ENCODE peak calls at places on chromosomes 1 and 21, in six cellular contexts. H is K562, U is sigmoid colon, J is upper lobe of left lung, W is esophagus muscularis mucosa, M is transverse colon. E is an unnamed sample.

GRCh38 chr21:31220567-31220966 is 123.5 kb downstream of the TIAM1 start:
- DNase-seq in H (no peak), U (no peak), J (no peak), W (no peak), M (no peak), E (no peak)

GRCh38 chr1:241485145-241485544 is 34.4 kb downstream of the FH start:
- DNase-seq in H (no peak), U (no peak), J (no peak), W (no peak), M (no peak), E (no peak)

GRCh38 chr1:904271-904950 is 19.3 kb upstream of the SAMD11 start:
- DNase-seq in H (peak), U (peak), J (peak), W (peak), M (peak), E (peak)

GRCh38 chr21:42974832-42975820 is 764 bp downstream of the PKNOX1 start:
- DNase-seq in H (peak), U (peak), J (peak), W (no peak), M (peak), E (peak)

GRCh38 chr1:35269190-35269988 is 880 bp downstream of the ZMYM4 start:
- DNase-seq in H (no peak), U (no peak), J (no peak), W (no peak), M (no peak), E (no peak)

GRCh38 chr1:156214024-156214748 is 1.4 kb downstream of the PMF1 start:
- DNase-seq in H (peak), U (no peak), J (no peak), W (no peak), M (no peak), E (no peak)

GRCh38 chr1:85689788-85690404 is 18.3 kb downstream of the ZNHIT6 start:
- DNase-seq in H (no peak), U (no peak), J (no peak), W (no peak), M (no peak), E (no peak)

GRCh38 chr1:240178366-240178765 is 86.7 kb downstream of the FMN2 start:
- DNase-seq in H (no peak), U (no peak), J (no peak), W (no peak), M (no peak), E (no peak)

GRCh38 chr1:68276448-68276847 is 44.1 kb upstream of the WLS start:
- DNase-seq in H (no peak), U (no peak), J (no peak), W (no peak), M (no peak), E (no peak)

GRCh38 chr1:156045070-156045469 is 8.5 kb downstream of the UBQLN4 start:
- DNase-seq in H (no peak), U (no peak), J (no peak), W (no peak), M (no peak), E (no peak)

GRCh38 chr1:226733309-226733708 is 5.8 kb downstream of the ITPKB start:
- DNase-seq in H (no peak), U (no peak), J (no peak), W (no peak), M (no peak), E (no peak)

GRCh38 chr1:227900571-227901051 is 47.1 kb downstream of the WNT9A start:
- DNase-seq in H (no peak), U (peak), J (peak), W (no peak), M (peak), E (no peak)

GRCh38 chr1:63951076-63951946 is 177.5 kb downstream of the ROR1 start:
- DNase-seq in H (no peak), U (no peak), J (no peak), W (no peak), M (no peak), E (no peak)

GRCh38 chr1:209326876-209327275 is 256.6 kb upstream of the CAMK1G start:
- DNase-seq in H (no peak), U (no peak), J (no peak), W (no peak), M (no peak), E (no peak)

GRCh38 chr1:20551945-20552727 is at the start of gene FAM43B:
- DNase-seq in H (peak), U (peak), J (no peak), W (no peak), M (peak), E (no peak)

GRCh38 chr1:43934279-43934985 is 831 bp downstream of the ARTN start:
- DNase-seq in H (peak), U (peak), J (peak), W (no peak), M (peak), E (peak)

GRCh38 chr1:84611796-84612195 is 37.6 kb upstream of the CTBS start:
- DNase-seq in H (no peak), U (no peak), J (no peak), W (peak), M (no peak), E (no peak)

GRCh38 chr1:19504796-19505693 is 19.7 kb upstream of the CAPZB start:
- DNase-seq in H (no peak), U (peak), J (no peak), W (no peak), M (no peak), E (no peak)

GRCh38 chr1:228554107-228554506 is 66.9 kb downstream of the RNF187 start:
- DNase-seq in H (no peak), U (no peak), J (peak), W (no peak), M (no peak), E (no peak)

GRCh38 chr1:198212675-198213074 is 55.9 kb downstream of the NEK7 start:
- DNase-seq in H (no peak), U (no peak), J (no peak), W (no peak), M (no peak), E (no peak)

GRCh38 chr1:216140650-216141547 is 282.3 kb downstream of the USH2A start:
- DNase-seq in H (no peak), U (no peak), J (no peak), W (no peak), M (no peak), E (no peak)

GRCh38 chr1:88175120-88175630 is 508.9 kb upstream of the PKN2 start:
- DNase-seq in H (no peak), U (no peak), J (no peak), W (no peak), M (no peak), E (no peak)

GRCh38 chr1:209723761-209724693 is 19.4 kb downstream of the HSD11B1 start:
- DNase-seq in H (no peak), U (no peak), J (no peak), W (no peak), M (no peak), E (no peak)

GRCh38 chr1:8702121-8702520 is 115.3 kb downstream of the RERE start:
- DNase-seq in H (no peak), U (no peak), J (peak), W (no peak), M (peak), E (peak)

GRCh38 chr1:1440941-1441888 is 5.7 kb downstream of the VWA1 start:
- DNase-seq in H (peak), U (no peak), J (no peak), W (no peak), M (peak), E (peak)

GRCh38 chr1:38029081-38029681 is 16.6 kb downstream of the UTP11 start:
- DNase-seq in H (peak), U (peak), J (no peak), W (no peak), M (no peak), E (no peak)

GRCh38 chr1:160474392-160475242 is 48.4 kb downstream of the SLAMF6 start:
- DNase-seq in H (no peak), U (no peak), J (no peak), W (no peak), M (no peak), E (no peak)

GRCh38 chr1:205699416-205699815 is 19.1 kb upstream of the SLC45A3 start:
- DNase-seq in H (no peak), U (no peak), J (no peak), W (no peak), M (no peak), E (no peak)

GRCh38 chr1:211236633-211237321 is 22.4 kb upstream of the RCOR3 start:
- DNase-seq in H (no peak), U (no peak), J (no peak), W (peak), M (no peak), E (no peak)

GRCh38 chr1:77803371-77803770 is 23.9 kb downstream of the MIGA1 start:
- DNase-seq in H (no peak), U (no peak), J (no peak), W (no peak), M (no peak), E (no peak)

GRCh38 chr1:160400284-160400645 is at the start of gene VANGL2:
- DNase-seq in H (peak), U (peak), J (peak), W (no peak), M (peak), E (peak)

GRCh38 chr1:100219879-100220278 is 29.8 kb downstream of the DBT start:
- DNase-seq in H (no peak), U (no peak), J (no peak), W (no peak), M (no peak), E (no peak)

GRCh38 chr1:92201973-92202372 is 15.7 kb upstream of the C1orf146 start:
- DNase-seq in H (no peak), U (no peak), J (no peak), W (no peak), M (no peak), E (no peak)

GRCh38 chr1:156153362-156153761 is at the start of gene SEMA4A:
- DNase-seq in H (no peak), U (no peak), J (peak), W (no peak), M (peak), E (peak)

GRCh38 chr1:53480678-53481077 is 21.5 kb downstream of the DMRTB1 start:
- DNase-seq in H (no peak), U (peak), J (no peak), W (no peak), M (no peak), E (no peak)

GRCh38 chr1:8598783-8599182 is 218.7 kb downstream of the RERE start:
- DNase-seq in H (no peak), U (no peak), J (no peak), W (no peak), M (no peak), E (no peak)

GRCh38 chr1:110213143-110213540 is 3.0 kb downstream of the KCNC4 start:
- DNase-seq in H (no peak), U (no peak), J (no peak), W (no peak), M (no peak), E (no peak)

DNA sequence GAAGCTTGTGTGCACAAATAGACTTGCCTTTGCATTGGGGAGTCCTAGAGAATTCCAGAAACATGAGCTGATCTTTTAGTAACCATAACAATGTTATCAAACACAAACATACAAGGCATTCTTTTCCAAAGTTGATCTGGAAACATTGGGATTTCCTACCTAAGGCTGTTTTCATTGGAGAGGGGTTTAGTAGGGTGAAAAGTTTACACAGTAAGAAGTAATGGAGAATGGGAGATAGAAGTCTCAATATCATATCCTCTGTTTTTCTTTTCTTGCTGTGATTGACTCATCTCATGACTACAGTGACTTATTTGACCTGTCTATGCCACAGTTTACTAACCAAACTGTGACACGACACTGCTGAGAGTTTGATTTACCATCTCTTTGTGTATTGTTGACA is 65.6 kb upstream of the PLA2G4A start:
- DNase-seq in H (no peak), U (no peak), J (no peak), W (no peak), M (no peak), E (no peak)
- TF ChIP-seq EP300 in H (no peak), U (no peak), J (no peak), W (no peak), M (no peak), E (no peak)

DNA sequence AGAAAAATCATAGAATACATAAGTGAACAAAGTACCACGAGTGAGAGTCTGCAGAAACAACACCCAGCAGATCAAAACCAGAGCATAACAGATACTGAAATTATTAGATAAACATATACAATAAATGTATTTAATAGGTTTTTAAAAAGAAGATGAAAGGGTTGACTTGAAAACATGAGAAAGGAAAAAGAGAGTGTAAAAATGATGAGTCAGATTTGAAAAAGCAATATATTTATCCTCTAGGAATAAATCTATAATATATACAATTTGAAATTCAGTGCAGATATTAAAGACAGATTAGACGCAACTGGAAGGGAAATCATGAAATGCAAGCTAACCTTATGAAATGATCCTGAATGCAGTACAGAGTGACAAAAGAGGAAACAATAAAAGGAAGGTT is 170.2 kb upstream of the RUNX1 start:
- DNase-seq in H (no peak), U (no peak), J (no peak), W (no peak), M (no peak), E (no peak)
- TF ChIP-seq POLR2AphosphoS5 in H (no peak), U (no peak), J (no peak), W (no peak), M (no peak), E (no peak)

GRCh38 chr1:232596666-232597303 is 33.1 kb downstream of the SIPA1L2 start:
- DNase-seq in H (no peak), U (no peak), J (no peak), W (no peak), M (no peak), E (no peak)

GRCh38 chr1:232590742-232591082 is 39.2 kb downstream of the SIPA1L2 start:
- DNase-seq in H (no peak), U (no peak), J (no peak), W (no peak), M (no peak), E (no peak)

GRCh38 chr1:232591344-232591743 is 38.6 kb downstream of the SIPA1L2 start:
- DNase-seq in H (no peak), U (no peak), J (no peak), W (peak), M (no peak), E (no peak)

GRCh38 chr1:232594768-232595698 is 34.9 kb downstream of the SIPA1L2 start:
- DNase-seq in H (no peak), U (no peak), J (no peak), W (peak), M (no peak), E (no peak)

DNA sequence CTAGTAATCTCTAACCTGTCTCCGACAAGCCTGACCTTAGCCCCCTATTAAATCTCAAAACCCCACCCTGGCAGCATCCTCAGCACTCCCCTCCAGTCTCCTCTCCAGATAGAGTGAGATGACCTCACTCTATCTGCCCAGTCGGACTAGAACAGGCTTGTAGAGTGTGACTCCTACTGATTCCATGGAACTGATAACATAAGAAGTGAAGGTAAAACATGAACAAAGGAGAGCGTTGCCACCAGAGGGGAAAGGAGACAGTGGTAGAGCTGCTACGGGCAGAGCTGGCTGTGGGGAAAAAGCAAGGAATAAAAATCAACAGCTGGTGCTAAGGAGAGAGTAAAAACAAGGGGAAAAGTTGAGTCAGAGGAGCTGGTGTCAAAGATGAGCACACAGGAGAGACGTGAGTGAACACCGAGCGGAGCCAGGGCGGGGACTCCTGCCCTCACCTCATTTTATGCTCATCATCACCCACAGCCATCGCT is 35.9 kb downstream of the SIPA1L2 start:
- DNase-seq in H (no peak), U (no peak), J (no peak), W (peak), M (no peak), E (no peak)
- TF ChIP-seq EP300 in H (no peak), U (no peak), J (no peak), W (no peak), M (no peak), E (no peak)

DNA sequence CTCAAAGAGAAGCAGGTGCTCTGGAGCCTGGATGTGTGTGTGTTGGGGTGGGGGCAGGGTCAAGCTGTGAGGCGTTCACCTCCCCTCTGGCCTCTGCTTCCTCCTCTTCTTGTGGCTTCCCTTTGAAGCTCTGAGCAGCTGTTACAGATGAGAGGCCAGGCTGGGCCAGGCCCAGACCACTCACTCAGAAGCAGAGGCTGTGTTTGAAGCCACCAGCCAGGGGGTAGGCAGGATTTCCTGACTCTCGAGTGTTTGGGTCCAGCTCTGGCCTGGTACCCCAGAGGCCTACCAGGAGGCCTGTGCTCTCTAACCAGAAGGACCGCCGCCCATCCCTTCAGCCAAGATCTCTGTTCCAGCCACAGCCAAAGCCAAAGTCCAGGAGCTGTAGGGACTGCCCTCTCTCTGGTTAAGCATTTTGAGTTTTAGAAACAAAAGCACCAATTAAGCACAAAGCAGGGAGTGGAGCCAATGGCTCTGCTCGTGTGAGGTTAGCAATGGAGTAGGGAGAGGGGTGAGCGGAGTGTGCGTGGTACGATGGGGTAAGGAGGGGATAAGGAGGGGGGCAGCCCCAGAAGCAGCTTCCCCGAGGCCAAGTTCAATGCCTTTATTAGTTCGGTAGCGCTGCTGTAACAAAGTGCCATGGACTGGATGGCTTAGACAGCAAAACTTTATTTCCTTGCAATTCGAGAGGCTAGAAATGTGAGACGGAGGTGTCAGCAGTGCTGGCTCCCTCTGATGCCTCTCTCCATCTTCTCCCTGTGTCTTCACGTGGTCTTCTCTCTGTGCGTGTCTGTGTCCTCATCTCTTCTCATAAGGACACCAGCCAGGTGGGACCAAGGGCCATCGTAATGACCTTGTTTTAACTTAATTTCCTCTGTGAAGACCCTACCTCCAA is 20.5 kb downstream of the RCSD1 start:
- DNase-seq in H (no peak), U (no peak), J (peak), W (no peak), M (no peak), E (no peak)
- TF ChIP-seq POLR2AphosphoS5 in H (no peak), U (no peak), J (no peak), W (no peak), M (no peak), E (no peak)

GRCh38 chr1:116122955-116123757 is 12.0 kb downstream of the MAB21L3 start:
- DNase-seq in H (no peak), U (no peak), J (peak), W (peak), M (peak), E (peak)
- TF ChIP-seq EP300 in H (no peak), U (no peak), J (no peak), W (no peak), M (no peak), E (no peak)

GRCh38 chr1:66231162-66232077 is 302.5 kb upstream of the SGIP1 start:
- DNase-seq in H (no peak), U (no peak), J (no peak), W (no peak), M (no peak), E (no peak)
- TF ChIP-seq POLR2AphosphoS5 in H (no peak), U (no peak), J (no peak), W (no peak), M (no peak), E (no peak)

DNA sequence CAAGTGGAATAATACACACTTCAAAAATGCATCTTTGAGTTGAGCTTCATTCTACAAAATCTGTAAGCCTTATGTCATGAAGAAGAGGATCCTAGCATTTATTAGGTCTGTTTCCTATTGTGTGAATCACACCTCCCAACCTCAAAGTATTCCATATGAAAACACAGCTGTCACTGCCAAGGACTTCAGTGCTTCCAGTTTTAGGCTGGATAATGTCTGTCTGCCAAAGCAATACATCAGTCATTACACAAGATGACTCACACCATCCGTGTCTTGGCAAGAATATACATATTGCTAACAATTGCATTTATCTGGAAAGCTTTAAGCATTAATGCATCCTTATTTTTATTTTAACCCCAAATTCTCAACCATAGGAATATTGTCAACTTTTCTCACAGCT is 125.7 kb upstream of the TMPRSS15 start:
- DNase-seq in H (no peak), U (no peak), J (no peak), W (no peak), M (no peak), E (no peak)
- TF ChIP-seq EP300 in H (no peak), U (no peak), J (no peak), W (no peak), M (no peak), E (no peak)

DNA sequence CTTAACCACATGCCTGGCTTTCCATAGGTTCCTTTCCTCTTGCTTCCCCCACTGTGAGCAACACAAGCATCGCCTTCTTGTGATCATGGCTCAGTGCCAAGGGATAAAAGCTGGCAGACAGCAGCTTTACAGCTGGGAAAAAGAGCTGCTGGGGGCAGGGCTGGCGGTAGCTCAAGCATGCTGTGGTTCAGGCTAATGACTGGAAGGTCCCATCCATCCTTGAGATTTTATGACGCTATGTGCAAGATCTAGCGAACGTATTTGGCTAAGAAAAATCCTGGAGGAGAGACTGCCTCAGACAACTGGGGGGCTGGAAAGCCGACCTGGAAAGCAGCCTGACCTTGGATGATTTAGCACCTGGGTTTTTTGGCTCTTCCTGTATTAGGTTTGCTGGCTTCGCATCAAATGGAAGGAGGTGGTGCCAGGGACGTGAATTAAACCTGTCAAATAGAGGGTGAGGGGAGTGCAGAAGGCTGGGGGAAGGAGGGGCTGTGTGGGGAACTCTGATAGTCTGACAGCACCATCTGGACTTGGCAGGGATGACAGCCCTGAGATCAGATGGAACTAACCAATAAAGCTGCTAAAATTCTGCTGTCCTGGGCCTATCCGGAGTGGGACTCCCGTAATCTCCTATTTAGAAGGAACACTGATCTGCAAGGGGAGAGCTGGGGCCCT is 34.8 kb downstream of the ZMYND12 start:
- DNase-seq in H (no peak), U (peak), J (no peak), W (no peak), M (peak), E (no peak)
- TF ChIP-seq POLR2AphosphoS5 in H (no peak), U (peak), J (no peak), W (peak), M (peak), E (peak)

E was measured in stomach.